ENCODE peak calls at places on chromosomes 2 and 18, in eight cellular contexts. J, O, L, I, Y, Q, A and B are unnamed samples.

GRCh38 chr18:3297025-3297984 is 35.4 kb downstream of the MYL12B start:
- DNase-seq in A (peak), I (peak), O (peak), Y (peak), L (peak), Q (peak), J (peak), B (peak)

GRCh38 chr18:68611301-68611700 is 103.6 kb downstream of the TMX3 start:
- DNase-seq in L (no peak), I (no peak), O (no peak), Y (no peak), A (no peak), J (no peak), Q (no peak), B (no peak)

GRCh38 chr2:237154050-237154638 is 68.5 kb downstream of the COPS8 start:
- DNase-seq in A (no peak), J (peak), Q (peak), I (no peak), Y (peak), L (peak), O (no peak), B (no peak)

GRCh38 chr2:127165539-127165935 is 54.6 kb downstream of the CYP27C1 start:
- DNase-seq in Q (no peak), L (no peak), A (no peak), Y (no peak), J (no peak), O (no peak), I (no peak), B (no peak)

GRCh38 chr2:217231724-217232123 is 371.9 kb upstream of the TNP1 start:
- DNase-seq in Y (no peak), I (no peak), O (no peak), A (no peak), J (no peak), L (no peak), Q (no peak), B (no peak)

GRCh38 chr18:59665057-59666007 is 31.9 kb downstream of the CCBE1 start:
- DNase-seq in O (no peak), I (no peak), L (no peak), Q (no peak), J (no peak), Y (no peak), A (no peak), B (no peak)

GRCh38 chr18:23629444-23629946 is 33.2 kb downstream of the ANKRD29 start:
- DNase-seq in Y (no peak), I (no peak), A (no peak), O (no peak), L (no peak), Q (no peak), J (no peak), B (peak)

GRCh38 chr18:35267161-35267651 is 22.8 kb downstream of the ZSCAN30 start:
- DNase-seq in L (peak), Y (no peak), O (peak), I (no peak), Q (peak), J (peak), A (peak), B (peak)

GRCh38 chr2:148046802-148047201 is 25.9 kb downstream of the MBD5 start:
- DNase-seq in L (no peak), Q (no peak), I (no peak), J (no peak), O (no peak), Y (no peak), A (no peak), B (no peak)

GRCh38 chr2:133886735-133887675 is 318.7 kb upstream of the NCKAP5 start:
- DNase-seq in Q (peak), Y (peak), J (peak), L (peak), A (no peak), O (no peak), I (peak), B (peak)

GRCh38 chr2:127179756-127180155 is 40.3 kb downstream of the CYP27C1 start:
- DNase-seq in Q (no peak), J (no peak), A (no peak), O (no peak), Y (no peak), I (no peak), L (no peak), B (no peak)

GRCh38 chr2:25387479-25388449 is 46.0 kb upstream of the DNMT3A start:
- DNase-seq in J (no peak), A (no peak), I (no peak), Y (no peak), L (no peak), Q (no peak), O (no peak), B (no peak)

GRCh38 chr2:240597054-240597418 is 10.5 kb downstream of the CAPN10 start:
- DNase-seq in A (no peak), Y (no peak), J (no peak), O (no peak), Q (no peak), L (peak), I (no peak), B (no peak)

GRCh38 chr2:198517961-198518360 is 713.6 kb downstream of the PLCL1 start:
- DNase-seq in J (no peak), L (no peak), I (no peak), Y (no peak), A (no peak), Q (no peak), O (no peak), B (no peak)

GRCh38 chr2:237951878-237952277 is 14.9 kb upstream of the UBE2F start:
- DNase-seq in J (no peak), O (no peak), A (no peak), Q (no peak), I (no peak), Y (no peak), L (no peak), B (no peak)

GRCh38 chr2:162623888-162624287 is 214.7 kb downstream of the KCNH7 start:
- DNase-seq in L (no peak), I (no peak), Y (no peak), J (no peak), A (no peak), Q (no peak), O (no peak), B (no peak)

GRCh38 chr2:238304116-238304515 is 15.7 kb upstream of the PER2 start:
- DNase-seq in A (no peak), Q (no peak), Y (peak), J (no peak), I (no peak), L (no peak), O (no peak), B (no peak)

GRCh38 chr18:75121266-75121665 is 87.7 kb downstream of the PTGR3 start:
- DNase-seq in I (no peak), O (no peak), Y (no peak), L (no peak), J (no peak), Q (no peak), A (no peak), B (no peak)

GRCh38 chr2:230128943-230129342 is 60.2 kb upstream of the SLC16A14 start:
- DNase-seq in A (no peak), I (no peak), Y (no peak), Q (no peak), J (no peak), O (no peak), L (no peak), B (peak)

GRCh38 chr2:84276585-84277255 is 182.4 kb downstream of the SUCLG1 start:
- DNase-seq in A (no peak), I (no peak), L (no peak), Y (no peak), J (no peak), O (no peak), Q (no peak), B (no peak)

GRCh38 chr2:12806535-12806934 is 89.8 kb downstream of the TRIB2 start:
- DNase-seq in Y (no peak), I (no peak), J (no peak), A (no peak), Q (no peak), O (no peak), L (no peak), B (no peak)

GRCh38 chr2:112985090-112985489 is 7.3 kb downstream of the IL36G start:
- DNase-seq in O (no peak), I (no peak), Y (no peak), Q (no peak), J (peak), A (no peak), L (no peak), B (no peak)

GRCh38 chr2:78978340-78978739 is 47.2 kb upstream of the REG3G start:
- DNase-seq in A (no peak), I (no peak), Q (no peak), J (no peak), L (no peak), Y (no peak), O (no peak), B (no peak)

GRCh38 chr2:153386481-153386891 is 92.1 kb downstream of the RPRM start:
- DNase-seq in O (no peak), A (no peak), I (no peak), J (no peak), Q (no peak), Y (no peak), L (no peak), B (no peak)

GRCh38 chr2:170997893-170998477 is 68.9 kb downstream of the GORASP2 start:
- DNase-seq in I (no peak), Q (no peak), L (no peak), A (no peak), Y (no peak), J (no peak), O (no peak), B (no peak)

GRCh38 chr2:224428787-224429440 is 27.0 kb upstream of the FAM124B start:
- DNase-seq in J (no peak), Q (no peak), O (no peak), Y (no peak), I (no peak), A (no peak), L (no peak), B (no peak)

GRCh38 chr2:34519659-34520058 is 920.6 kb upstream of the FAM98A start:
- DNase-seq in L (no peak), J (no peak), O (no peak), A (no peak), Y (no peak), I (no peak), Q (no peak), B (no peak)

GRCh38 chr2:113697516-113697915 is 58.9 kb downstream of the SLC35F5 start:
- DNase-seq in Q (no peak), I (no peak), J (no peak), O (no peak), L (no peak), Y (no peak), A (no peak), B (no peak)

GRCh38 chr2:102082591-102083586 is 59.7 kb upstream of the IL1R1 start:
- DNase-seq in A (no peak), L (no peak), O (no peak), I (no peak), Y (no peak), Q (no peak), J (peak), B (no peak)

GRCh38 chr18:32378705-32379104 is 92.0 kb downstream of the GAREM1 start:
- DNase-seq in I (no peak), L (no peak), A (no peak), J (no peak), Q (no peak), O (no peak), Y (no peak), B (no peak)

GRCh38 chr2:150860301-150860700 is 372.8 kb upstream of the RND3 start:
- DNase-seq in L (no peak), Q (no peak), O (no peak), Y (no peak), J (no peak), A (no peak), I (no peak), B (no peak)

GRCh38 chr2:88545118-88545517 is 82.1 kb downstream of the EIF2AK3 start:
- DNase-seq in O (no peak), Q (no peak), L (peak), J (no peak), I (no peak), A (no peak), Y (peak), B (no peak)

GRCh38 chr2:143177081-143177786 is 48.0 kb downstream of the ARHGAP15 start:
- DNase-seq in O (no peak), Y (peak), J (no peak), I (no peak), L (no peak), A (no peak), Q (no peak), B (no peak)

GRCh38 chr2:237326250-237327171 is 87.5 kb downstream of the COL6A3 start:
- DNase-seq in J (no peak), Q (no peak), L (no peak), Y (no peak), O (no peak), I (no peak), A (no peak), B (no peak)

GRCh38 chr2:31401580-31401979 is 13.0 kb downstream of the XDH start:
- DNase-seq in J (no peak), A (no peak), O (no peak), L (no peak), Y (no peak), Q (no peak), I (peak), B (no peak)

GRCh38 chr2:233928594-233929351 is 11.6 kb downstream of the TRPM8 start:
- DNase-seq in Q (no peak), O (no peak), A (no peak), L (peak), I (no peak), Y (peak), J (no peak), B (peak)

GRCh38 chr18:5197032-5197434 is at the start of gene AKAIN1:
- DNase-seq in A (no peak), I (no peak), Q (no peak), O (no peak), J (no peak), Y (no peak), L (peak), B (peak)

GRCh38 chr2:54079331-54079730 is 36.1 kb upstream of the ACYP2 start:
- DNase-seq in A (no peak), Y (no peak), O (no peak), I (no peak), J (no peak), L (no peak), Q (no peak), B (no peak)

GRCh38 chr2:220335591-220335915 is 708.1 kb downstream of the SLC4A3 start:
- DNase-seq in L (no peak), O (no peak), J (no peak), I (no peak), A (no peak), Q (no peak), Y (no peak), B (no peak)